ENCODE peak calls at places on chromosomes 2 and 18, in six cellular contexts. X is erythroblast; E is GM12878; T is fibroblast of the conjunctiva; Y is activated effector memory CD4-positive, alpha-beta T cell treated with Interleukin-2 at 50 U/mL for 16 hours; L is NCI-H1092 treated with DMSO at 0.1 percent for 48 hours. D is an unnamed sample.

GRCh38 chr2:222176890-222177289 is 121.9 kb downstream of the PAX3 start:
- DNase-seq in X (no peak), E (no peak), T (no peak), Y (no peak), L (no peak), D (no peak)

GRCh38 chr18:21272016-21272582 is 30.1 kb downstream of the GREB1L start:
- DNase-seq in X (no peak), E (no peak), T (no peak), Y (no peak), L (no peak), D (no peak)

GRCh38 chr2:10757814-10758286 is 36.4 kb downstream of the ATP6V1C2 start:
- DNase-seq in X (no peak), E (no peak), T (no peak), Y (no peak), L (no peak), D (no peak)

GRCh38 chr2:108613261-108614042 is 79.2 kb downstream of the LIMS1 start:
- DNase-seq in X (peak), E (no peak), T (no peak), Y (no peak), L (no peak), D (no peak)

GRCh38 chr2:99242151-99242550 is 13.3 kb downstream of the LYG2 start:
- DNase-seq in X (no peak), E (no peak), T (no peak), Y (no peak), L (no peak), D (no peak)

GRCh38 chr18:400466-400865 is 100.0 kb downstream of the COLEC12 start:
- DNase-seq in X (no peak), E (no peak), T (peak), Y (no peak), L (no peak), D (no peak)

GRCh38 chr2:208040199-208041171 is 15.2 kb upstream of the PLEKHM3 start:
- DNase-seq in X (peak), E (no peak), T (peak), Y (peak), L (peak), D (peak)

GRCh38 chr2:88765154-88765948 is 73.9 kb downstream of the RPIA start:
- DNase-seq in X (peak), E (no peak), T (no peak), Y (no peak), L (peak), D (no peak)

GRCh38 chr2:135820003-135820618 is 16.9 kb downstream of the LCT start:
- DNase-seq in X (no peak), E (peak), T (no peak), Y (peak), L (no peak), D (peak)

GRCh38 chr2:11553661-11554429 is 20.0 kb downstream of the GREB1 start:
- DNase-seq in X (no peak), E (no peak), T (no peak), Y (no peak), L (no peak), D (peak)